ENCODE peak calls at places on chromosomes 12 and 14, in eight cellular contexts. S is PC-3, T is GM23338, Q is neuronal stem cell, D is HCT116, J is PC-9, F is H9, W is mammary epithelial cell. E is an unnamed sample.

GRCh38 chr12:107395817-107396216 is 289.8 kb upstream of the PWP1 start:
- DNase-seq in J (no peak), D (no peak), Q (no peak), S (no peak), F (no peak), T (no peak), W (no peak), E (no peak)

GRCh38 chr12:80195143-80195726 is 95.9 kb downstream of the OTOGL start:
- DNase-seq in J (no peak), T (peak; percentile 73), W (peak; percentile 35), Q (peak; percentile 26), S (peak; percentile 71), F (peak; percentile 46), D (peak; percentile 36), E (peak; percentile 11)

GRCh38 chr12:6356374-6356820 is 14.5 kb upstream of the TNFRSF1A start:
- DNase-seq in D (no peak), T (no peak), J (no peak), F (no peak), S (no peak), W (no peak), Q (no peak), E (no peak)

GRCh38 chr12:121404734-121405133 is 4.8 kb downstream of the RNF34 start:
- DNase-seq in F (no peak), W (no peak), Q (no peak), D (no peak), T (no peak), S (peak; percentile 35), J (no peak), E (no peak)

GRCh38 chr12:82596484-82596883 is 90.2 kb upstream of the TMTC2 start:
- DNase-seq in D (no peak), T (no peak), S (no peak), J (no peak), F (no peak), W (no peak), Q (no peak), E (no peak)

GRCh38 chr14:64763801-64764511 is 59.7 kb downstream of the PLEKHG3 start:
- DNase-seq in F (no peak), D (no peak), J (no peak), Q (no peak), W (no peak), T (peak; percentile 46), S (peak; percentile 12), E (no peak)

GRCh38 chr14:74704656-74705055 is 8.2 kb downstream of the AREL1 start:
- DNase-seq in W (no peak), F (no peak), J (no peak), T (no peak), D (no peak), S (no peak), Q (no peak), E (no peak)

GRCh38 chr12:122080149-122081107 is 1.9 kb downstream of the MLXIP start:
- DNase-seq in Q (no peak), T (peak; percentile 63), W (peak; percentile 91), F (no peak), J (peak; percentile 82), D (no peak), S (peak; percentile 92), E (no peak)

GRCh38 chr12:41661141-41661540 is 473.0 kb downstream of the PDZRN4 start:
- DNase-seq in D (no peak), S (no peak), T (no peak), Q (no peak), W (peak; percentile 24), J (no peak), F (no peak), E (no peak)

GRCh38 chr12:112798019-112798760 is 6.6 kb downstream of the RPH3A start:
- DNase-seq in D (no peak), T (no peak), W (no peak), S (no peak), J (no peak), Q (no peak), F (no peak), E (no peak)

GRCh38 chr14:49586673-49587460 is 687 bp upstream of the RPS29 start:
- DNase-seq in S (peak; percentile 91), T (peak; percentile 79), D (peak; percentile 72), F (no peak), W (peak; percentile 79), Q (peak; percentile 70), J (peak; percentile 77), E (no peak)

GRCh38 chr14:98956181-98956580 is 315.8 kb downstream of the BCL11B start:
- DNase-seq in J (no peak), S (no peak), D (no peak), T (no peak), W (no peak), Q (no peak), F (peak; percentile 8), E (no peak)

GRCh38 chr12:31876568-31877424 is 82.4 kb upstream of the RESF1 start:
- DNase-seq in J (no peak), T (no peak), Q (no peak), F (no peak), W (no peak), D (no peak), S (no peak), E (no peak)
- H3K4me2 ChIP-seq in J (no peak overlapping the region), T (no peak overlapping the region), Q (no peak overlapping the region), F (no peak overlapping the region), W (no peak overlapping the region), D (no peak overlapping the region), S (no peak overlapping the region), E (no peak overlapping the region)

GRCh38 chr12:29547151-29547561 is 49.7 kb upstream of the OVCH1 start:
- DNase-seq in Q (no peak), F (no peak), S (peak; percentile 78), J (peak; percentile 36), W (no peak), T (peak; percentile 51), D (no peak), E (no peak)

GRCh38 chr12:29545102-29545467 is 47.6 kb upstream of the OVCH1 start:
- DNase-seq in F (no peak), D (no peak), S (no peak), J (no peak), T (no peak), Q (no peak), W (no peak), E (no peak)

GRCh38 chr12:29547844-29548243 is 50.4 kb upstream of the OVCH1 start:
- DNase-seq in D (no peak), W (no peak), J (no peak), S (no peak), F (no peak), T (no peak), Q (no peak), E (no peak)

GRCh38 chr12:29544428-29545101 is 47.1 kb upstream of the OVCH1 start:
- DNase-seq in W (no peak), D (no peak), Q (no peak), S (no peak), F (peak; percentile 46), T (peak; percentile 45), J (no peak), E (no peak)

DNA sequence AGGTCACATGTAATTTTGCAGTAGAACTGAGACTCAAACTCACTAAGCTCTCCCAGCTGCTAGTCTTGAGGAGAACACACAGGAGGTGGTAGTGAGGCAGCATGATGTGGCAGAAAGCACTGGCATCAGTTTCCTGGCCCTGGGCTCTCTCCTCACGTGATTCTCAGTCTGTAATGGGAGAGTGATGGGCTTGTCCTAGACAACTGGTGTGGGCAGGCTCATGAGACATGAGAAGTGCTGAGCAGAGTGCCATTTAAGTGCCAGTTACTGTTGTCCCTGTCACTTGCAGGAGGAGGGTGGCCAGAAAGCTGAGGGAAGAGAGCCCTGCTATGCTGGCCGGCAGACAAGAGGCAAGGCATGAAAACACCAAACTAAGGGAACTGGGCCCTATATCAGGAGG is 48.5 kb upstream of the OVCH1 start:
- DNase-seq in F (peak; percentile 48), S (no peak), W (no peak), J (no peak), D (no peak), T (peak; percentile 21), Q (no peak), E (no peak)
- H3K27ac ChIP-seq in F (no peak overlapping the region), S (no peak overlapping the region), W (no peak overlapping the region), J (no peak overlapping the region), D (no peak overlapping the region), T (no peak overlapping the region), Q (no peak overlapping the region), E (no peak overlapping the region)

DNA sequence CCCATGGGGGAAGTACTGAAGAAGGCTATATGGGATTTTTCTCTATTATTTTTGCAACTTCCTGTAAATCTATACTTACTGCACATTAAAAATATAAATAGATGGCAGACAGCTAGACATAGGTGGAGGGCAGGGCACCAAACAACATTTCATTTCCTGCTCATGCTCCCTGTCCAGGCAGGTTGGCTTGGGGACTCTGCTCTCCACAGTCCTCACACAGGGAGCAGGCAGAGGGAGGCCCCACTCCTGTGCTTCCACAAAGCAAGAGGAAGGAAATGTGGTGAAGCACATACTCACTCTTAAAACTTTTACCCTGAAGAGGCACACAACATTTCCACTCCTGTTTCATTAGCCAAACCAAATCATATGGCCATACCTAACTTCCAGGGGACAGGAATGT is 41.1 kb downstream of the RTN1 start:
- DNase-seq in W (no peak), J (no peak), Q (no peak), S (no peak), D (no peak), T (no peak), F (no peak), E (no peak)
- H3K4me2 ChIP-seq in W (no peak overlapping the region), J (peak overlapping the region; percentile 52), Q (no peak overlapping the region), S (no peak overlapping the region), D (peak overlapping the region; percentile 23), T (peak overlapping the region; percentile 46), F (no peak overlapping the region), E (no peak overlapping the region)

GRCh38 chr12:105332925-105333324 is 2.4 kb downstream of the C12orf75 start:
- DNase-seq in T (no peak), J (no peak), W (no peak), D (no peak), S (no peak), Q (no peak), F (no peak), E (no peak)

GRCh38 chr12:105330938-105331804 is 680 bp downstream of the C12orf75 start:
- DNase-seq in J (no peak), T (peak; percentile 36), D (no peak), W (peak; percentile 27), S (peak; percentile 19), F (no peak), Q (no peak), E (no peak)

GRCh38 chr12:105329926-105330282 is 587 bp upstream of the C12orf75 start:
- DNase-seq in J (no peak), F (no peak), W (no peak), S (no peak), T (no peak), D (no peak), Q (no peak), E (no peak)

GRCh38 chr12:105331805-105332251 is 1.3 kb downstream of the C12orf75 start:
- DNase-seq in F (peak; percentile 48), T (peak; percentile 68), D (no peak), W (no peak), S (peak; percentile 64), Q (no peak), J (no peak), E (no peak)

DNA sequence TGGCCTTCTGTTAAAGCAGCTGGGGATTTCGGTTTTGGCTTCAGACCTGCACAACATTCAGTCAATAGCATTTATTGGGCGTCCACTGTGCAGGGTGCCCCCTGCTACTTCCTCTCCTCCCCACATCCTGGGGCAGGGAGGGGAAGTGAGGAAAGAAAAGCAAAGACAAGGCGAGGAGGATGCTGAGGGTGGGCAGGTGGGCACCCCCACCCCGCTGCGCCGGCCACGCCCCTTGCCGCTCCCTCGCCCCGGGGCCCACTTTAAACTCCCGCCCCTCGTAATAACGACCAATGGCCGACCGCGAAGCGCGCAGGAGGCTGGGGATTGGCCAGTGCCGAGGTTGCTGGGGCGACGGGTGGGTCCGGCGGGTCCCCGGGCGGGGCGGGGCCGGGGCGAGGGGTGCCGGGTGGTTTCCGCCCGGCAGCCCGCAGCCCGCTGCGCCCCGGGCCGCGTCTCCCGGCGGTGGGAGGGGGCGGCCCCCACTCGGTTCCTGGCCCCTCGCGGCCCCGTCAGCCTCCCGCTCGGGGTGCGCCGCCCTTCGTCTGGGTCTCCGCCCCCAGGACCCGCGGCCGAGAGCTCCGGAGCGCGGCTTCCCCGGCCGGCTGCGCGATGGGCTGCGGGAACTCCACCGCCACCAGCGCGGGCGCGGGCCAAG is at the start of gene C12orf75:
- DNase-seq in D (peak; percentile 54), T (peak; percentile 94), S (peak; percentile 91), J (no peak), Q (peak; percentile 74), F (peak; percentile 93), W (peak; percentile 60), E (no peak)
- H3K27ac ChIP-seq in D (peak within 1 kb of the TSS; percentile 42), T (no peak within 1 kb of the TSS), S (peak within 1 kb of the TSS; percentile 35), J (no peak within 1 kb of the TSS), Q (no peak within 1 kb of the TSS), F (no peak within 1 kb of the TSS), W (peak within 1 kb of the TSS; percentile 66), E (peak within 1 kb of the TSS; percentile 64)